ENCODE peak calls at places on chromosomes 7 and 10, in ten cellular contexts. O is lower leg skin; Q is HT-29; V is GM12892; P is naive thymus-derived CD4-positive, alpha-beta T cell; E is SK-N-SH; Z is HS-5; T is kidney tubule cell; Y is stimulated activated CD4-positive, alpha-beta T cell treated with anti-CD3 and anti-CD28 coated beads, Interleukin-2, amount 100 ng/mL, for 48 hours; U is M059J. N is an unnamed sample.

GRCh38 chr7:139683137-139683871 is 94.5 kb downstream of the HIPK2 start:
- DNase-seq in O (no peak), T (peak), U (peak), Q (no peak), Y (no peak), V (no peak), E (no peak), Z (no peak), P (no peak), N (no peak)

GRCh38 chr10:112949128-112949823 is 771 bp upstream of the TCF7L2 start:
- DNase-seq in U (peak), O (peak), Z (no peak), E (no peak), Y (no peak), P (no peak), Q (peak), V (no peak), T (peak), N (no peak)

GRCh38 chr7:139515266-139515665 is 8.2 kb upstream of the CLEC2L start:
- DNase-seq in P (no peak), T (no peak), O (no peak), U (no peak), Q (no peak), V (no peak), Z (no peak), Y (no peak), E (no peak), N (no peak)

GRCh38 chr10:113751116-113751728 is at the start of gene PLEKHS1:
- DNase-seq in Y (no peak), E (no peak), P (no peak), O (no peak), Z (no peak), T (peak), V (no peak), U (peak), Q (no peak), N (no peak)

GRCh38 chr7:131921016-131921415 is 364.6 kb upstream of the PODXL start:
- DNase-seq in P (no peak), Q (no peak), U (peak), T (no peak), Z (no peak), O (no peak), V (no peak), E (no peak), Y (no peak), N (no peak)

GRCh38 chr10:22557321-22557720 is 157.1 kb downstream of the PIP4K2A start:
- DNase-seq in Q (no peak), E (no peak), V (no peak), T (no peak), Y (no peak), Z (no peak), O (no peak), P (no peak), U (no peak), N (no peak)

GRCh38 chr7:100127866-100128601 is 1.3 kb downstream of the MBLAC1 start:
- DNase-seq in Q (peak), V (no peak), P (peak), E (peak), U (no peak), T (peak), Y (no peak), Z (no peak), O (no peak), N (peak)

GRCh38 chr10:31322647-31323046 is 3.6 kb downstream of the ZEB1 start:
- DNase-seq in V (no peak), P (peak), O (no peak), Q (no peak), Z (no peak), T (no peak), Y (no peak), E (peak), U (no peak), N (no peak)

GRCh38 chr7:18402488-18403183 is 92.9 kb upstream of the HDAC9 start:
- DNase-seq in Y (no peak), V (no peak), E (no peak), T (peak), U (peak), P (no peak), O (no peak), Q (no peak), Z (peak), N (no peak)

GRCh38 chr7:73831656-73832579 is 1.1 kb downstream of the CLDN4 start:
- DNase-seq in E (no peak), V (no peak), U (no peak), P (no peak), Q (peak), O (no peak), Z (no peak), T (peak), Y (no peak), N (peak)

GRCh38 chr10:63896992-63897391 is 375.8 kb downstream of the REEP3 start:
- DNase-seq in Y (no peak), V (no peak), P (no peak), U (no peak), O (no peak), Z (no peak), Q (no peak), E (no peak), T (no peak), N (no peak)

N was measured in mesothelial cell of epicardium.